ENCODE peak calls at places on chromosomes 5 and 9, in five cellular contexts. I, L, P, W and O are unnamed samples.

GRCh38 chr9:91158946-91159345 is 202.8 kb downstream of the AUH start:
- DNase-seq in I (no peak), P (no peak), L (no peak), W (no peak), O (no peak)

GRCh38 chr5:4511996-4512656 is 628.0 kb upstream of the ADAMTS16 start:
- DNase-seq in L (no peak), P (peak), I (peak), W (peak), O (no peak)

GRCh38 chr9:116323571-116323970 is 170.0 kb downstream of the PAPPA start:
- DNase-seq in L (no peak), W (no peak), I (no peak), P (no peak), O (no peak)

GRCh38 chr5:126370796-126371718 is 52.2 kb upstream of the GRAMD2B start:
- DNase-seq in I (no peak), L (no peak), W (no peak), P (peak), O (peak)

GRCh38 chr9:108618906-108619550 is 236.8 kb downstream of the ACTL7B start:
- DNase-seq in I (no peak), P (peak), W (no peak), L (no peak), O (no peak)

GRCh38 chr5:149256451-149256850 is 15.2 kb upstream of the AFAP1L1 start:
- DNase-seq in P (peak), L (no peak), W (no peak), I (no peak), O (peak)

GRCh38 chr5:109823597-109823996 is 133.9 kb downstream of the MAN2A1 start:
- DNase-seq in P (no peak), L (no peak), I (no peak), W (no peak), O (peak)

GRCh38 chr5:132464155-132464939 is 26.2 kb downstream of the IRF1 start:
- DNase-seq in I (no peak), P (peak), L (no peak), W (no peak), O (no peak)

GRCh38 chr5:476102-476813 is 33.3 kb downstream of the EXOC3 start:
- DNase-seq in I (no peak), P (peak), W (no peak), L (no peak), O (no peak)

GRCh38 chr5:125198270-125198974 is 452.0 kb upstream of the ZNF608 start:
- DNase-seq in P (peak), L (no peak), W (peak), I (peak), O (peak)

GRCh38 chr9:79046401-79046800 is 525.4 kb upstream of the TLE4 start:
- DNase-seq in L (no peak), W (no peak), I (no peak), P (peak), O (peak)

GRCh38 chr9:37963936-37964739 is 60.2 kb upstream of the SLC25A51 start:
- DNase-seq in W (no peak), I (peak), P (peak), L (no peak), O (peak)

GRCh38 chr5:180424094-180424493 is 70.1 kb upstream of the CNOT6 start:
- DNase-seq in I (no peak), P (peak), L (no peak), W (no peak), O (no peak)

GRCh38 chr5:178257650-178258049 is 25.0 kb upstream of the PHYKPL start:
- DNase-seq in W (no peak), L (no peak), I (no peak), P (no peak), O (no peak)

GRCh38 chr9:33159760-33160127 is 7.4 kb downstream of the B4GALT1 start:
- DNase-seq in W (no peak), P (peak), L (peak), I (no peak), O (peak)

GRCh38 chr9:80648336-80648735 is 1041.0 kb downstream of the TLE1 start:
- DNase-seq in P (no peak), W (no peak), I (no peak), L (no peak), O (peak)

GRCh38 chr9:129394011-129394919 is 216.2 kb upstream of the IER5L start:
- DNase-seq in L (no peak), P (no peak), I (no peak), W (no peak), O (no peak)

GRCh38 chr5:172145870-172146747 is 41.9 kb downstream of the STK10 start:
- DNase-seq in W (no peak), L (no peak), P (no peak), I (no peak), O (no peak)

GRCh38 chr5:173924899-173925298 is 36.8 kb downstream of the CPEB4 start:
- DNase-seq in W (no peak), L (no peak), P (no peak), I (no peak), O (no peak)